ENCODE peak calls at places on chromosomes 13 and 19, in four cellular contexts. T is IMR-90, O is neuronal stem cell, U is trophoblast cell. D is an unnamed sample.

GRCh38 chr13:99766641-99767045 is 204.9 kb downstream of the ZIC5 start:
- DNase-seq in T (no peak), O (no peak), U (no peak), D (peak; percentile 61)

GRCh38 chr13:23086951-23087350 is 93.8 kb upstream of the SGCG start:
- DNase-seq in T (no peak), O (no peak), U (no peak), D (no peak)

GRCh38 chr13:102220681-102221228 is 181.1 kb downstream of the FGF14 start:
- DNase-seq in T (no peak), O (no peak), U (no peak), D (no peak)

GRCh38 chr19:18152444-18152816 is 533 bp upstream of the PIK3R2 start:
- DNase-seq in T (peak; percentile 96), O (peak; percentile 99), U (peak; percentile 100), D (peak; percentile 98)

GRCh38 chr13:51958217-51958547 is 53.1 kb downstream of the ATP7B start:
- DNase-seq in T (no peak), O (no peak), U (no peak), D (no peak)

GRCh38 chr13:85408415-85408814 is 390.8 kb downstream of the SLITRK6 start:
- DNase-seq in T (no peak), O (no peak), U (no peak), D (no peak)

GRCh38 chr19:10718205-10719196 is 622 bp downstream of the DNM2 start:
- DNase-seq in T (peak; percentile 28), O (no peak), U (peak; percentile 31), D (no peak)

GRCh38 chr13:94239135-94239534 is 240.3 kb downstream of the DCT start:
- DNase-seq in T (peak; percentile 87), O (no peak), U (no peak), D (no peak)

GRCh38 chr19:46299695-46300094 is 2.9 kb downstream of the HIF3A start:
- DNase-seq in T (no peak), O (no peak), U (no peak), D (no peak)

GRCh38 chr19:1947651-1948209 is 6.8 kb downstream of the CSNK1G2 start:
- DNase-seq in T (no peak), O (no peak), U (peak; percentile 52), D (peak; percentile 67)

GRCh38 chr19:12015753-12016116 is 19.7 kb downstream of the ZNF433 start:
- DNase-seq in T (no peak), O (no peak), U (no peak), D (no peak)

GRCh38 chr19:23787106-23787505 is 28.4 kb upstream of the ZNF681 start:
- DNase-seq in T (peak; percentile 1), O (no peak), U (peak; percentile 92), D (no peak)

GRCh38 chr13:47454986-47455385 is 546.1 kb downstream of the SUCLA2 start:
- DNase-seq in T (peak; percentile 40), O (no peak), U (no peak), D (no peak)

GRCh38 chr19:16888629-16889371 is at the start of gene F2RL3:
- DNase-seq in T (peak; percentile 22), O (no peak), U (no peak), D (no peak)

GRCh38 chr19:5045015-5045414 is 76.1 kb downstream of the KDM4B start:
- DNase-seq in T (no peak), O (no peak), U (no peak), D (no peak)

GRCh38 chr19:34253711-34254551 is 423 bp upstream of the GARRE1 start:
- DNase-seq in T (peak; percentile 47), O (peak; percentile 84), U (peak; percentile 85), D (peak; percentile 91)

GRCh38 chr19:16144216-16144581 is 714 bp downstream of the HSH2D start:
- DNase-seq in T (no peak), O (no peak), U (no peak), D (no peak)

GRCh38 chr13:106034201-106034600 is 501.3 kb downstream of the EFNB2 start:
- DNase-seq in T (no peak), O (no peak), U (peak; percentile 30), D (no peak)

GRCh38 chr13:109998808-109999528 is 212.6 kb upstream of the IRS2 start:
- DNase-seq in T (peak; percentile 95), O (no peak), U (peak; percentile 86), D (no peak)

GRCh38 chr19:18473003-18473705 is 35.2 kb upstream of the ISYNA1 start:
- DNase-seq in T (peak; percentile 58), O (no peak), U (no peak), D (no peak)

GRCh38 chr13:53126803-53127202 is 98.2 kb downstream of the OLFM4 start:
- DNase-seq in T (peak; percentile 65), O (no peak), U (no peak), D (no peak)

GRCh38 chr13:94480672-94481145 is 1.2 kb upstream of the DCT start:
- DNase-seq in T (peak; percentile 20), O (no peak), U (no peak), D (no peak)

GRCh38 chr13:61277877-61278276 is 137.8 kb downstream of the PCDH20 start:
- DNase-seq in T (no peak), O (no peak), U (no peak), D (no peak)

GRCh38 chr19:56369886-56370676 is 23.3 kb downstream of the ZNF582 start:
- DNase-seq in T (no peak), O (no peak), U (no peak), D (no peak)

GRCh38 chr13:35210234-35210633 is 266.3 kb downstream of the MAB21L1 start:
- DNase-seq in T (no peak), O (no peak), U (no peak), D (no peak)

GRCh38 chr13:101013245-101013644 is 338.6 kb upstream of the TMTC4 start:
- DNase-seq in T (no peak), O (no peak), U (no peak), D (no peak)

GRCh38 chr19:7861619-7862412 is 12.4 kb downstream of the PRR36 start:
- DNase-seq in T (no peak), O (no peak), U (no peak), D (peak; percentile 85)

GRCh38 chr13:30895773-30896172 is 10.3 kb upstream of the MEDAG start:
- DNase-seq in T (peak; percentile 92), O (no peak), U (peak; percentile 63), D (no peak)

GRCh38 chr19:55041627-55042343 is 3.7 kb upstream of the GP6 start:
- DNase-seq in T (no peak), O (no peak), U (no peak), D (no peak)

GRCh38 chr13:113474179-113474578 is 16.3 kb downstream of the DCUN1D2 start:
- DNase-seq in T (peak; percentile 91), O (no peak), U (peak; percentile 89), D (no peak)

GRCh38 chr19:38676878-38677646 is 29.6 kb downstream of the ACTN4 start:
- DNase-seq in T (no peak), O (no peak), U (no peak), D (no peak)

GRCh38 chr19:38682195-38682867 is 34.9 kb downstream of the ACTN4 start:
- DNase-seq in T (no peak), O (no peak), U (no peak), D (no peak)

GRCh38 chr19:38678891-38679494 is 31.5 kb downstream of the ACTN4 start:
- DNase-seq in T (no peak), O (no peak), U (no peak), D (no peak)

GRCh38 chr19:38678217-38678890 is 30.9 kb downstream of the ACTN4 start:
- DNase-seq in T (no peak), O (no peak), U (no peak), D (no peak)

GRCh38 chr19:38679839-38680238 is 32.4 kb downstream of the ACTN4 start:
- DNase-seq in T (peak; percentile 63), O (no peak), U (no peak), D (no peak)
- H3K4me1 ChIP-seq in T (peaks cover 61% of the 10 kb centered on the region), O (peaks cover 9% of the 10 kb centered on the region), U (peaks cover 74% of the 10 kb centered on the region), D (peaks cover 7% of the 10 kb centered on the region)

GRCh38 chr13:48532473-48533206 is at the start of gene RCBTB2:
- DNase-seq in T (peak; percentile 96), O (peak; percentile 97), U (peak; percentile 98), D (peak; percentile 99)
- H3K14ac ChIP-seq in T (peak within 1 kb of the TSS; percentile 99), O (peak within 1 kb of the TSS; percentile 92), U (peak within 1 kb of the TSS; percentile 96), D (peak within 1 kb of the TSS; percentile 93)

GRCh38 chr13:67439365-67439764 is 209.2 kb upstream of the PCDH9 start:
- DNase-seq in T (no peak), O (no peak), U (no peak), D (no peak)

GRCh38 chr13:67438465-67438864 is 208.3 kb upstream of the PCDH9 start:
- DNase-seq in T (no peak), O (peak; percentile 8), U (no peak), D (no peak)

GRCh38 chr13:67440240-67440639 is 210.1 kb upstream of the PCDH9 start:
- DNase-seq in T (no peak), O (no peak), U (no peak), D (no peak)

GRCh38 chr13:67437246-67437645 is 207.1 kb upstream of the PCDH9 start:
- DNase-seq in T (no peak), O (no peak), U (no peak), D (no peak)
- H3K4me1 ChIP-seq in T (no peaks in the 10 kb centered on the region), O (no peaks in the 10 kb centered on the region), U (no peaks in the 10 kb centered on the region), D (no peaks in the 10 kb centered on the region)

DNA sequence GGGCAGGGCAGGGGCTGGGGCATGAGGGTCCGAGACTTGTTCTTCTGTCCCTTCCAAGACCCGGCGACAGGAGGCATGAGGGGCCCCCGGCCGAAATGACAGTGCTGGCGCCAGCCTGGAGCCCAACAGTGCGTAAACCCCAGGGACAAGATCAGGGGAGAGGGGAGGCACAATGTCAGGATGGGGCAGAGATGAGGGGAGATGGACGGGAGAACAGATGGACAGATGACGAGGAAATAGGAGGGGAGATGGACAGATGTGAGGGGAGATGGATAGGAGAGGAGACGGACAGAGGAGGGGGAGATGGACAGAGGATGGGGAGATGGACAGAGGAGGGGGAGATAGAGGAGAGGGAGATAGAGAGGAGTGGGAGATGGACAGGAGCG is 523 bp downstream of the FLT3LG start:
- DNase-seq in T (no peak), O (no peak), U (no peak), D (no peak)
- H3K14ac ChIP-seq in T (peak overlapping the region; percentile 92), O (no peak overlapping the region), U (no peak overlapping the region), D (no peak overlapping the region)

GRCh38 chr13:40598599-40598998 is 67.8 kb downstream of the FOXO1 start:
- DNase-seq in T (no peak), O (no peak), U (no peak), D (no peak)

GRCh38 chr13:40599146-40599545 is 67.3 kb downstream of the FOXO1 start:
- DNase-seq in T (no peak), O (no peak), U (no peak), D (no peak)

GRCh38 chr13:40599722-40600121 is 66.7 kb downstream of the FOXO1 start:
- DNase-seq in T (no peak), O (no peak), U (no peak), D (no peak)

GRCh38 chr13:40597735-40598365 is 68.6 kb downstream of the FOXO1 start:
- DNase-seq in T (no peak), O (no peak), U (peak; percentile 54), D (no peak)

GRCh38 chr13:40600145-40600751 is 66.2 kb downstream of the FOXO1 start:
- DNase-seq in T (no peak), O (no peak), U (no peak), D (no peak)
- H3K4me1 ChIP-seq in T (no peaks in the 10 kb centered on the region), O (no peaks in the 10 kb centered on the region), U (peaks cover 22% of the 10 kb centered on the region), D (peaks cover 8% of the 10 kb centered on the region)

D was measured in H9.